ENCODE peak calls at places on chromosomes 12 and 14, in five cellular contexts. One of them, this sample, is unnamed.

GRCh38 chr12:56989866-56990610 is 16.3 kb downstream of the ZBTB39 start:
- DNase-seq in HEK293T: no peak
- DNase-seq in HepG2: no peak
- DNase-seq in NT2/D1: no peak
- DNase-seq in GM12878: no peak
- DNase-seq in this sample: no peak

GRCh38 chr12:66449531-66449930 is 147.2 kb downstream of the HELB start:
- DNase-seq in GM12878: no peak
- DNase-seq in NT2/D1: no peak
- DNase-seq in HepG2: no peak
- DNase-seq in HEK293T: no peak
- DNase-seq in this sample: no peak

GRCh38 chr12:89708793-89709156 is at the start of gene ATP2B1:
- DNase-seq in NT2/D1: peak; percentile 74
- DNase-seq in HepG2: peak; percentile 55
- DNase-seq in HEK293T: peak; percentile 73
- DNase-seq in GM12878: peak; percentile 51
- DNase-seq in this sample: no peak

GRCh38 chr12:50296554-50296953 is 13.2 kb upstream of the LIMA1 start:
- DNase-seq in GM12878: no peak
- DNase-seq in HepG2: no peak
- DNase-seq in HEK293T: no peak
- DNase-seq in NT2/D1: no peak
- DNase-seq in this sample: no peak

GRCh38 chr12:29238822-29239291 is 89.8 kb downstream of the FAR2 start:
- DNase-seq in NT2/D1: no peak
- DNase-seq in HepG2: no peak
- DNase-seq in HEK293T: no peak
- DNase-seq in GM12878: no peak
- DNase-seq in this sample: no peak

GRCh38 chr12:13945641-13946040 is 35.8 kb downstream of the GRIN2B start:
- DNase-seq in GM12878: no peak
- DNase-seq in NT2/D1: no peak
- DNase-seq in HepG2: no peak
- DNase-seq in HEK293T: no peak
- DNase-seq in this sample: no peak

GRCh38 chr14:73834258-73834620 is 17.4 kb upstream of the PTGR2 start:
- DNase-seq in HEK293T: no peak
- DNase-seq in GM12878: no peak
- DNase-seq in HepG2: no peak
- DNase-seq in NT2/D1: no peak
- DNase-seq in this sample: no peak

GRCh38 chr12:51821423-51822260 is 26.9 kb downstream of the FIGNL2 start:
- DNase-seq in HEK293T: no peak
- DNase-seq in NT2/D1: no peak
- DNase-seq in HepG2: no peak
- DNase-seq in GM12878: no peak
- DNase-seq in this sample: peak; percentile 77

GRCh38 chr12:108319277-108320234 is 19.6 kb downstream of the CMKLR1 start:
- DNase-seq in HEK293T: no peak
- DNase-seq in HepG2: no peak
- DNase-seq in GM12878: no peak
- DNase-seq in NT2/D1: no peak
- DNase-seq in this sample: no peak

GRCh38 chr12:31562594-31563328 is 28.2 kb downstream of the DENND5B start:
- DNase-seq in HepG2: no peak
- DNase-seq in NT2/D1: no peak
- DNase-seq in HEK293T: no peak
- DNase-seq in GM12878: no peak
- DNase-seq in this sample: no peak

GRCh38 chr14:106506901-106507305 is 980.5 kb downstream of the TMEM121 start:
- DNase-seq in NT2/D1: no peak
- DNase-seq in HEK293T: no peak
- DNase-seq in GM12878: no peak
- DNase-seq in HepG2: no peak
- DNase-seq in this sample: no peak

GRCh38 chr12:71230542-71230941 is 72.7 kb upstream of the TSPAN8 start:
- DNase-seq in HEK293T: no peak
- DNase-seq in HepG2: no peak
- DNase-seq in GM12878: no peak
- DNase-seq in NT2/D1: no peak
- DNase-seq in this sample: no peak

GRCh38 chr12:48865141-48865440 is 579 bp downstream of the RND1 start:
- DNase-seq in GM12878: no peak
- DNase-seq in NT2/D1: no peak
- DNase-seq in HepG2: no peak
- DNase-seq in HEK293T: no peak
- DNase-seq in this sample: no peak

GRCh38 chr12:3553221-3553620 is 62.2 kb downstream of the PRMT8 start:
- DNase-seq in HepG2: no peak
- DNase-seq in GM12878: no peak
- DNase-seq in NT2/D1: no peak
- DNase-seq in HEK293T: no peak
- DNase-seq in this sample: no peak

GRCh38 chr14:92759679-92760523 is 11.5 kb upstream of the LGMN start:
- DNase-seq in HEK293T: no peak
- DNase-seq in GM12878: peak; percentile 64
- DNase-seq in NT2/D1: no peak
- DNase-seq in HepG2: no peak
- DNase-seq in this sample: no peak

GRCh38 chr12:71872401-71872800 is 32.8 kb downstream of the TBC1D15 start:
- DNase-seq in GM12878: no peak
- DNase-seq in HepG2: no peak
- DNase-seq in NT2/D1: no peak
- DNase-seq in HEK293T: no peak
- DNase-seq in this sample: no peak

GRCh38 chr12:75471928-75472865 is 8.4 kb upstream of the GLIPR1 start:
- DNase-seq in GM12878: no peak
- DNase-seq in HepG2: no peak
- DNase-seq in HEK293T: no peak
- DNase-seq in NT2/D1: no peak
- DNase-seq in this sample: no peak

GRCh38 chr12:89706551-89707348 is 1.9 kb downstream of the ATP2B1 start:
- DNase-seq in HepG2: no peak
- DNase-seq in HEK293T: peak; percentile 8
- DNase-seq in GM12878: no peak
- DNase-seq in NT2/D1: no peak
- DNase-seq in this sample: no peak

DNA sequence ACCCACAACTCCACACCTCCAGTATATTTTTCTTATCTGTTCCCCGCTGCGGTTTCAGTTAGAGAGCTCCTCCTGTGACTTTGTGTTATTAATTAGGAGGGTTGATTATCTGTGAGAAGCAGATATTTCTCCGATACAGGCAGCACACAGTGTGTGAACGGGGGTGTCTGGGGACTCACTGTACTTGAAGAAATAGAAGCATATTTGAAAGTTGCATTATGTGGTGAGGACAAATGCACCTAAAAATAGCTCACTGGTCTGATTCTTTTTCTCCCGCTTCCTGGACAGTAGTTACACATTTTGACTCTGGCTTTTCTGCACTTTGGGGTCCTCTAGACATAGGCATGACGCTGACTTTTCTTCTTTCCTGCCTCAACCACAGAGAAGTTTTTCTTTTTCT is 277.7 kb downstream of the VRK1 start:
- DNase-seq in HepG2: no peak
- DNase-seq in NT2/D1: no peak
- DNase-seq in GM12878: no peak
- DNase-seq in HEK293T: no peak
- DNase-seq in this sample: no peak
- TF ChIP-seq SUZ12 in HepG2: no peak
- TF ChIP-seq SUZ12 in NT2/D1: no peak
- TF ChIP-seq SUZ12 in GM12878: no peak
- TF ChIP-seq SUZ12 in HEK293T: no peak
- TF ChIP-seq SUZ12 in this sample: no peak

DNA sequence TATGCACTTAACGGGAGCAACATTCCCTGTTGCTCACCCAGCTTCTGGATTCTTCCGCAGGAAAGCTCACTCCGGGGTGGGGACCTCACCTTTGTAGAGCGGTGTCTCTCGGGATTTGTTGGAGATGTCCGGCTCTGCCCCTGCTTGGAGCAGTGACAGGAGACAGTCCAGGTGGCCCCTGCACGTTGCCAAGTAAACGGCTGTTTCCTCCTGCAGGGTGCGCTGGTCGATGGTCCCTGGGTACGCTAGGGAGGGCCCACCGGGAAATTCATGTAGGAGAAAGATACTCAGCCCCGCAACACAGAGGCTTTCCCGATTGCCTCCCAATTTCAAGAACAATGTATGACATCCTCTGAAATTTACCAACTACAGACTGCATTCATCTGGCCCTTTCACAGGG is 23.1 kb downstream of the ASB2 start:
- DNase-seq in NT2/D1: no peak
- DNase-seq in HEK293T: peak; percentile 16
- DNase-seq in HepG2: peak; percentile 50
- DNase-seq in GM12878: no peak
- DNase-seq in this sample: peak; percentile 65
- TF ChIP-seq SUZ12 in NT2/D1: no peak
- TF ChIP-seq SUZ12 in HEK293T: no peak
- TF ChIP-seq SUZ12 in HepG2: no peak
- TF ChIP-seq SUZ12 in GM12878: no peak
- TF ChIP-seq SUZ12 in this sample: no peak

GRCh38 chr12:124686001-124686884 is 118.8 kb upstream of the NCOR2 start:
- DNase-seq in HEK293T: peak; percentile 44
- DNase-seq in NT2/D1: no peak
- DNase-seq in GM12878: no peak
- DNase-seq in HepG2: no peak
- DNase-seq in this sample: no peak

GRCh38 chr12:124689585-124689984 is 122.2 kb upstream of the NCOR2 start:
- DNase-seq in HepG2: no peak
- DNase-seq in NT2/D1: no peak
- DNase-seq in HEK293T: no peak
- DNase-seq in GM12878: no peak
- DNase-seq in this sample: no peak

GRCh38 chr12:124688356-124688992 is 121.1 kb upstream of the NCOR2 start:
- DNase-seq in GM12878: no peak
- DNase-seq in NT2/D1: no peak
- DNase-seq in HepG2: no peak
- DNase-seq in HEK293T: no peak
- DNase-seq in this sample: no peak

GRCh38 chr12:124686885-124687694 is 119.7 kb upstream of the NCOR2 start:
- DNase-seq in GM12878: no peak
- DNase-seq in HepG2: no peak
- DNase-seq in NT2/D1: no peak
- DNase-seq in HEK293T: no peak
- DNase-seq in this sample: no peak

GRCh38 chr12:124687695-124688301 is 120.4 kb upstream of the NCOR2 start:
- DNase-seq in NT2/D1: no peak
- DNase-seq in HEK293T: no peak
- DNase-seq in HepG2: no peak
- DNase-seq in GM12878: no peak
- DNase-seq in this sample: no peak
- TF ChIP-seq SUZ12 in NT2/D1: no peak
- TF ChIP-seq SUZ12 in HEK293T: no peak
- TF ChIP-seq SUZ12 in HepG2: no peak
- TF ChIP-seq SUZ12 in GM12878: no peak
- TF ChIP-seq SUZ12 in this sample: no peak

GRCh38 chr14:94536836-94537235 is 24.4 kb upstream of the SERPINA4 start:
- DNase-seq in GM12878: no peak
- DNase-seq in NT2/D1: no peak
- DNase-seq in HepG2: peak; percentile 71
- DNase-seq in HEK293T: no peak
- DNase-seq in this sample: no peak
- TF ChIP-seq SUZ12 in GM12878: no peak
- TF ChIP-seq SUZ12 in NT2/D1: no peak
- TF ChIP-seq SUZ12 in HepG2: no peak
- TF ChIP-seq SUZ12 in HEK293T: no peak
- TF ChIP-seq SUZ12 in this sample: no peak

GRCh38 chr14:64625363-64626232 is 75.8 kb downstream of the PPP1R36 start:
- DNase-seq in GM12878: no peak
- DNase-seq in NT2/D1: no peak
- DNase-seq in HEK293T: no peak
- DNase-seq in HepG2: no peak
- DNase-seq in this sample: no peak
- TF ChIP-seq SUZ12 in GM12878: no peak
- TF ChIP-seq SUZ12 in NT2/D1: no peak
- TF ChIP-seq SUZ12 in HEK293T: no peak
- TF ChIP-seq SUZ12 in HepG2: no peak
- TF ChIP-seq SUZ12 in this sample: no peak

GRCh38 chr14:41986726-41987125 is 380.1 kb downstream of the LRFN5 start:
- DNase-seq in NT2/D1: no peak
- DNase-seq in HepG2: no peak
- DNase-seq in GM12878: no peak
- DNase-seq in HEK293T: no peak
- DNase-seq in this sample: no peak
- TF ChIP-seq SUZ12 in NT2/D1: no peak
- TF ChIP-seq SUZ12 in HepG2: no peak
- TF ChIP-seq SUZ12 in GM12878: no peak
- TF ChIP-seq SUZ12 in HEK293T: no peak
- TF ChIP-seq SUZ12 in this sample: no peak

GRCh38 chr12:106030210-106031175 is 108.3 kb downstream of the NUAK1 start:
- DNase-seq in HEK293T: no peak
- DNase-seq in NT2/D1: no peak
- DNase-seq in HepG2: no peak
- DNase-seq in GM12878: no peak
- DNase-seq in this sample: no peak

GRCh38 chr12:106031736-106032135 is 107.0 kb downstream of the NUAK1 start:
- DNase-seq in HEK293T: no peak
- DNase-seq in HepG2: no peak
- DNase-seq in GM12878: no peak
- DNase-seq in NT2/D1: no peak
- DNase-seq in this sample: no peak

GRCh38 chr12:106033161-106033675 is 105.5 kb downstream of the NUAK1 start:
- DNase-seq in HEK293T: no peak
- DNase-seq in GM12878: no peak
- DNase-seq in HepG2: no peak
- DNase-seq in NT2/D1: no peak
- DNase-seq in this sample: no peak

GRCh38 chr12:106034316-106034715 is 104.4 kb downstream of the NUAK1 start:
- DNase-seq in HepG2: no peak
- DNase-seq in GM12878: no peak
- DNase-seq in HEK293T: no peak
- DNase-seq in NT2/D1: no peak
- DNase-seq in this sample: no peak

GRCh38 chr12:106032141-106032925 is 106.4 kb downstream of the NUAK1 start:
- DNase-seq in HepG2: no peak
- DNase-seq in HEK293T: no peak
- DNase-seq in NT2/D1: no peak
- DNase-seq in GM12878: no peak
- DNase-seq in this sample: no peak
- TF ChIP-seq SUZ12 in HepG2: no peak
- TF ChIP-seq SUZ12 in HEK293T: no peak
- TF ChIP-seq SUZ12 in NT2/D1: no peak
- TF ChIP-seq SUZ12 in GM12878: no peak
- TF ChIP-seq SUZ12 in this sample: no peak

DNA sequence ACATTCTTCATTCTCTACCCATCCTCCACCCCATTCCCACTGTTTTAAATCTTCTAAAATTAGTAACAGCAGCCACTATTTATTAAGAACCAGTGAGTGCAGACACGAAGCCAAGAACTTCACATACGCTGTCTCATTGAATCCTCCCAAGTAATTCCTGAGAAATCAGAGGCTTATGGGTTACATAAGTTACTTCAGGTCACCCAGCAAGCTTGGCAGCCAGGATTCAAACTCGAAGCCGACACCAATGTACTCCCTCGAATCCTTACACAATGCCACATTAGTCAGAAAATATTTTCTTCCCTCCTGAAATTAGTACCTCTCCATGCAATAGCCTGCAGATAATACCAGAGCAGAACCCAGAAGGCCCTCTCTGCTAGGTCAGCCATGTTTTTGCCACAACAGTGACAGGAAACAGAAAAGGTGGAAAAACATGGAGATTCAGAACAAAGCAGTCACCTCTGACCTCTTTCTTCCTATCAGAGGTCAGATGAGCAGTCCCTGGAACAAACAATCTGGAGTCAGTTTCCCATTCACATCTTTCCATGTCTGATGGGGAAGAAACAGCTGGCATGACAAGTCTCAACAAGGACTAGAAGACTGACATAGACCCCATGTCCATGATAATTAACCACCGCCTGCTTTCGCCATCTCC is 16.4 kb downstream of the NID2 start:
- DNase-seq in HEK293T: no peak
- DNase-seq in NT2/D1: no peak
- DNase-seq in GM12878: no peak
- DNase-seq in HepG2: no peak
- DNase-seq in this sample: no peak
- TF ChIP-seq SUZ12 in HEK293T: no peak
- TF ChIP-seq SUZ12 in NT2/D1: no peak
- TF ChIP-seq SUZ12 in GM12878: no peak
- TF ChIP-seq SUZ12 in HepG2: no peak
- TF ChIP-seq SUZ12 in this sample: no peak